ENCODE peak calls at places on chromosome 13, in four cellular contexts. E is anterior cingulate cortex, H is AG09319, S is HS-5. J is an unnamed sample.
A peak's percentile ranks its signal among the peaks of the same experiment; 100 is the strongest.

GRCh38 chr13:31538067-31539042 is 201.0 kb upstream of the RXFP2 start:
- DNase-seq in H (no peak), E (no peak), S (no peak), J (no peak)

GRCh38 chr13:39531646-39532045 is 71.3 kb downstream of the LHFPL6 start:
- DNase-seq in E (no peak), H (no peak), S (no peak), J (no peak)

GRCh38 chr13:109737606-109738005 is 48.8 kb downstream of the IRS2 start:
- DNase-seq in S (no peak), E (no peak), H (no peak), J (no peak)

GRCh38 chr13:29654807-29655547 is 59.5 kb upstream of the SLC7A1 start:
- DNase-seq in S (peak; percentile 78), H (peak; percentile 57), E (no peak), J (no peak)

GRCh38 chr13:98289339-98289935 is 112.4 kb upstream of the RNF113B start:
- DNase-seq in H (no peak), S (no peak), E (no peak), J (no peak)

GRCh38 chr13:46149272-46150133 is 32.5 kb downstream of the LCP1 start:
- DNase-seq in S (no peak), H (no peak), E (no peak), J (no peak)

GRCh38 chr13:109180905-109181425 is 551.6 kb downstream of the MYO16 start:
- DNase-seq in S (peak; percentile 57), H (peak; percentile 78), E (no peak), J (no peak)

GRCh38 chr13:94329754-94330551 is 149.5 kb downstream of the DCT start:
- DNase-seq in S (peak; percentile 61), E (no peak), H (peak; percentile 68), J (no peak)

GRCh38 chr13:48641404-48641803 is 12.3 kb upstream of the CYSLTR2 start:
- DNase-seq in H (no peak), S (no peak), E (no peak), J (no peak)

GRCh38 chr13:113401452-113402415 is 37.8 kb upstream of the GRTP1 start:
- DNase-seq in H (no peak), S (no peak), E (no peak), J (no peak)

GRCh38 chr13:82947121-82948077 is 934.9 kb downstream of the SLITRK1 start:
- DNase-seq in S (no peak), E (no peak), H (no peak), J (no peak)

GRCh38 chr13:73740681-73741080 is 393.5 kb downstream of the KLF12 start:
- DNase-seq in S (no peak), H (no peak), E (no peak), J (no peak)

GRCh38 chr13:99228737-99229691 is 28.4 kb downstream of the UBAC2 start:
- DNase-seq in S (peak; percentile 20), H (no peak), E (no peak), J (no peak)

J was measured in caudate nucleus.